ENCODE peak calls at places on chromosomes 4 and X, in ten cellular contexts. S is coronary artery; D is fibroblast of pulmonary artery; Q is upper lobe of right lung; C is RWPE1; K is CD4-positive, alpha-beta T cell; Z is MCF 10A; M is NB4; T is fibroblast of lung; W is hepatocyte. F is an unnamed sample.

GRCh38 chr4:127995776-127996175 is 30.6 kb downstream of the ABHD18 start:
- DNase-seq in S (no peak), D (no peak), Q (no peak), C (peak), K (no peak), Z (peak), M (no peak), T (peak), W (no peak), F (peak)

GRCh38 chr4:10299601-10300000 is 157.6 kb downstream of the ZNF518B start:
- DNase-seq in S (no peak), D (no peak), Q (no peak), C (no peak), K (no peak), Z (no peak), M (no peak), T (no peak), W (no peak), F (peak)

GRCh38 chr4:119683518-119683917 is 54.9 kb upstream of the PDE5A start:
- DNase-seq in S (no peak), D (peak), Q (no peak), C (no peak), K (no peak), Z (peak), M (no peak), T (peak), W (peak), F (peak)

GRCh38 chr4:1523907-1524636 is 117.8 kb upstream of the NKX1-1 start:
- DNase-seq in S (no peak), D (no peak), Q (peak), C (no peak), K (no peak), Z (peak), M (no peak), T (no peak), W (no peak), F (no peak)

GRCh38 chr4:177401658-177402273 is 40.5 kb downstream of the AGA start:
- DNase-seq in S (no peak), D (no peak), Q (no peak), C (no peak), K (no peak), Z (no peak), M (no peak), T (no peak), W (no peak), F (no peak)

GRCh38 chr4:2395038-2395437 is 23.4 kb downstream of the ZFYVE28 start:
- DNase-seq in S (no peak), D (peak), Q (no peak), C (no peak), K (no peak), Z (peak), M (no peak), T (peak), W (no peak), F (no peak)

GRCh38 chr4:39587881-39588280 is 50.8 kb downstream of the SMIM14 start:
- DNase-seq in S (no peak), D (peak), Q (no peak), C (no peak), K (no peak), Z (no peak), M (no peak), T (peak), W (no peak), F (peak)

GRCh38 chr4:108527729-108528128 is 92.6 kb upstream of the RPL34 start:
- DNase-seq in S (no peak), D (no peak), Q (no peak), C (no peak), K (peak), Z (no peak), M (no peak), T (no peak), W (no peak), F (no peak)

GRCh38 chr4:128835498-128836222 is 26.2 kb downstream of the JADE1 start:
- DNase-seq in S (peak), D (peak), Q (peak), C (no peak), K (no peak), Z (no peak), M (no peak), T (peak), W (no peak), F (no peak)

DNA sequence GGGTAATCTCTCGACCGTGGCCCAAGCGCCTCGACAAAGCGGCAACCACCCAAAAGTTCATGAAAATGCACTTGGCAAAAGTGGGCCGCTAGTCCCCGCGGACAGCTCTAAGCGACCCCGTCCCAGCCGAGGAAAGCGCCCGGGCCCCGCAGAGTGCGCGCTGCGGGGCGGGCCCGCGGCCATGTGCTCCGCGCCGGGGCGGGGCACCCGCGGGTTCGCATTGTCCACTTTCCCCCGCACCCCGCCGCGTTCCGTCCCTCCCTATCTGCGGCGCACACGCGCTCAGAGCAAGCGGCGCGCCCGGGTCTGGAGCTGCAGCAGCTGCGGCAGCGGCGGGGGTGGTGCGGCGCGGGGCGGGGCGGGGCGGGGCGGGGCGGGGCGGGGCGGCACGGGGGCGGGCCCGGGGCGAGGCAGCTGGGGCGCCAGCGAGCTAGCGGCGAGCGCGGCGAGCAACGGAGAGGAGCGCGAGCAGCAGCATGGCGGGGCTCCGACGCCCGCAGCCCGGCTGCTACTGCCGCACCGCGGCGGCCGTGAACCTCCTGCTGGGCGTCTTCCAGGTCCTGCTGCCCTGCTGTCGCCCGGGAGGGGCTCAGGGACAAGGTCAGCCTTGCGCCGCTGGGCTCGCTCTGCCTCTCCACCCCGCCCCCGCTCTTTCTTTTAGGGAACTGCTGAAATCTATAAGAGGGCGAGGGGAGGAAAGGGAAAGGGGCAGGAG is at the start of gene TMEM131L:
- DNase-seq in S (peak), D (peak), Q (peak), C (peak), K (peak), Z (peak), M (peak), T (peak), W (peak), F (peak)
- TF ChIP-seq CTCF in S (no peak), D (no peak), Q (peak), C (peak), K (peak), Z (no peak), M (no peak), T (peak), W (peak), F (no peak)

DNA sequence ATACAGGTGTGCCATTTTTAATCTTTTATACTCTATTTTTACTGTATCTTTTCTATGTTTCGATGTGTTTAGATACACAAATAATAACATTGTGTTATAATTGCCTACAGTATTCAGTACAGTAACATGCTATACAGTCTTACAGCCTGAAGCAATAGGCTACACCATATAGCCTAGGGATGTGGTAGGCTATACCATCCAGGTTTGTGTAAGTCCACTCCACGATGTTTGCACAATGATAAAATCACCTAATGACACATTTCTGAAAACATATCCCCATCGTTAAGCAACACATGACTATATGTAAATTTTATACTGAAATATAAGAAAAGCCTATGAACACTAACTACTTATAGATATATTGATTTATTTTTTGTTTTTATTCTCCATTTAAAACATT is 48.9 kb upstream of the EXOC1L start:
- DNase-seq in S (no peak), D (no peak), Q (no peak), C (no peak), K (no peak), Z (no peak), M (no peak), T (no peak), W (no peak), F (no peak)
- TF ChIP-seq CTCF in S (no peak), D (no peak), Q (no peak), C (no peak), K (no peak), Z (no peak), M (no peak), T (no peak), W (no peak), F (no peak)

GRCh38 chr4:82553020-82553419 is 8.8 kb downstream of the TMEM150C start:
- DNase-seq in S (no peak), D (no peak), Q (no peak), C (no peak), K (no peak), Z (no peak), M (no peak), T (no peak), W (no peak), F (no peak)

GRCh38 chr4:82559735-82560120 is 2.1 kb downstream of the TMEM150C start:
- DNase-seq in S (no peak), D (no peak), Q (no peak), C (no peak), K (no peak), Z (no peak), M (no peak), T (no peak), W (no peak), F (no peak)

GRCh38 chr4:82551734-82552133 is 10.1 kb downstream of the TMEM150C start:
- DNase-seq in S (no peak), D (no peak), Q (no peak), C (no peak), K (no peak), Z (no peak), M (no peak), T (no peak), W (no peak), F (no peak)

GRCh38 chr4:82560853-82561744 is 689 bp downstream of the TMEM150C start:
- DNase-seq in S (no peak), D (no peak), Q (no peak), C (no peak), K (no peak), Z (no peak), M (no peak), T (no peak), W (peak), F (no peak)

GRCh38 chr4:82555279-82555678 is 6.5 kb downstream of the TMEM150C start:
- DNase-seq in S (no peak), D (peak), Q (no peak), C (no peak), K (no peak), Z (peak), M (peak), T (no peak), W (no peak), F (no peak)
- TF ChIP-seq CTCF in S (no peak), D (peak), Q (no peak), C (no peak), K (no peak), Z (no peak), M (peak), T (no peak), W (peak), F (peak)

GRCh38 chr4:53196872-53197759 is 168.7 kb downstream of the SCFD2 start:
- DNase-seq in S (no peak), D (peak), Q (no peak), C (peak), K (no peak), Z (peak), M (peak), T (peak), W (peak), F (peak)

GRCh38 chr4:53196195-53196641 is 169.6 kb downstream of the SCFD2 start:
- DNase-seq in S (no peak), D (no peak), Q (no peak), C (no peak), K (no peak), Z (no peak), M (no peak), T (peak), W (peak), F (peak)

GRCh38 chr4:53197760-53198150 is 168.1 kb downstream of the SCFD2 start:
- DNase-seq in S (no peak), D (no peak), Q (no peak), C (no peak), K (no peak), Z (no peak), M (no peak), T (no peak), W (no peak), F (peak)

GRCh38 chr4:53194727-53195126 is 171.1 kb downstream of the SCFD2 start:
- DNase-seq in S (no peak), D (no peak), Q (no peak), C (no peak), K (no peak), Z (no peak), M (no peak), T (no peak), W (no peak), F (no peak)

DNA sequence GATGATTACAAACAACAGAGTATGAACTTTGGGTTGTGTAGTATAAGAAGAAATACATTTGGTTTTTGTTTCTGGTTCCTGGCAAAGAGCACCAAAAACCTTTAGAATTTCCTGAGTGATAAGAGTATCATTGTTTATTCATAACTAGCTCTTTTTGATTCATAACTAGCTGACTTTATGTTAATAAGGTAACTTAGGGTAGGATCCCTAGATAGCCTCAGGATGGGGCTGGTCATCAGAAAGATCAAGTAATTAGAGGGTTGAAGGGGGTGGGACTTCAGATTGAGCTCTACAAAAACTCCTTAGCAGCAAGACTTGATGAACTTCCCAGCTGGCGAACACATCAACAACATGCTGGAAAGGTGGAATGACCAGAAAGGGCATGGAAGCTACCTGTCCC is 166.5 kb downstream of the SCFD2 start:
- DNase-seq in S (no peak), D (no peak), Q (no peak), C (no peak), K (no peak), Z (no peak), M (no peak), T (no peak), W (no peak), F (no peak)
- TF ChIP-seq CTCF in S (no peak), D (no peak), Q (no peak), C (no peak), K (no peak), Z (no peak), M (no peak), T (no peak), W (no peak), F (no peak)

GRCh38 chr4:112509243-112510190 is 6.5 kb downstream of the NEUROG2 start:
- DNase-seq in S (no peak), D (no peak), Q (no peak), C (no peak), K (no peak), Z (no peak), M (no peak), T (peak), W (no peak), F (peak)
- TF ChIP-seq CTCF in S (no peak), D (no peak), Q (no peak), C (no peak), K (no peak), Z (no peak), M (no peak), T (no peak), W (no peak), F (no peak)

GRCh38 chr4:21884615-21885014 is 64.0 kb downstream of the KCNIP4 start:
- DNase-seq in S (no peak), D (no peak), Q (no peak), C (no peak), K (no peak), Z (no peak), M (no peak), T (no peak), W (no peak), F (no peak)

GRCh38 chr4:21882050-21882839 is 66.3 kb downstream of the KCNIP4 start:
- DNase-seq in S (no peak), D (no peak), Q (no peak), C (no peak), K (no peak), Z (no peak), M (no peak), T (peak), W (no peak), F (no peak)

GRCh38 chr4:21879187-21879586 is 69.4 kb downstream of the KCNIP4 start:
- DNase-seq in S (no peak), D (peak), Q (no peak), C (no peak), K (no peak), Z (peak), M (peak), T (peak), W (no peak), F (no peak)
- TF ChIP-seq CTCF in S (no peak), D (peak), Q (no peak), C (no peak), K (no peak), Z (no peak), M (no peak), T (peak), W (no peak), F (peak)

DNA sequence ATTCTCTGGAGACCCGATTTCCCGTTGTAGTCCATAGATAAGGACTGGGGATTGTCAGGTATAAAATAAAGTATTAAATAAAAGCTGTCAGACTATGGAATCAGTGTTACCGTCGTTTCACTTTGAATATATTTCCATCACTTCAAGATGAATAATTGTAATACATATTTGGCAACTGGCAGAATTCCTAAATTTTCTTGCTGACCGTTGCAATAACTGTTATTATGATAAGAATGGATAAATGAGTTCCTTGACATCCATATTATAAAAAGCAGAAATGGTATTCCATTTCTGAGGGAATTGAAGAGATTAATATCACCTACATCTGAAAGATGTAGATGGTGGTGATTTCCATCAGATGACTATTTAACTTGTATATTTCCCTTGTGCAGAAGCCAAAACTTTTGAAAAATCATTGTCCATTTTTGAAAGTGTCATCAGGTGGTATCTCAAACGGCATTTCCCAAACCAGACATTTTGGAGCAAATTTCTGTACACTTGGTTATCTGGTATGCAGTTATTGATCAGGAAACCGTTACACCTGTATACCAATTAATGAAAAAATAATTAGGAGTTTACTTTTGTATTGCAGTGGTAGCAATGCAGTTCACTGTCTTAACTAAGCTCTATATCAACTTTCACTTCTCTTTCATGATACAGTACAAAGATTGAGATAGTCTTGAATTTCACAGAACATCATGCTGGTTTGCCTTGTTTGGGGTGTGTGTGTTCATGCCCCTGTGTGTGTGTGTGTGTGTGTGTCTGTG is 878.5 kb downstream of the PCDH18 start:
- DNase-seq in S (no peak), D (no peak), Q (no peak), C (no peak), K (no peak), Z (no peak), M (no peak), T (no peak), W (no peak), F (no peak)
- TF ChIP-seq CTCF in S (no peak), D (no peak), Q (no peak), C (no peak), K (no peak), Z (no peak), M (no peak), T (no peak), W (no peak), F (no peak)

GRCh38 chr4:85084371-85085170 is 118.1 kb upstream of the WDFY3 start:
- DNase-seq in S (no peak), D (peak), Q (no peak), C (peak), K (no peak), Z (peak), M (peak), T (peak), W (peak), F (peak)
- TF ChIP-seq CTCF in S (no peak), D (peak), Q (peak), C (peak), K (peak), Z (peak), M (peak), T (peak), W (peak), F (peak)

GRCh38 chrX:107574711-107575110 is 53.6 kb upstream of the PRPS1 start:
- DNase-seq in S (no peak), D (no peak), Q (no peak), C (no peak), K (no peak), Z (no peak), M (no peak), T (peak), W (no peak), F (peak)

GRCh38 chrX:107577933-107578332 is 50.4 kb upstream of the PRPS1 start:
- DNase-seq in S (no peak), D (no peak), Q (no peak), C (no peak), K (no peak), Z (no peak), M (no peak), T (no peak), W (no peak), F (no peak)

GRCh38 chrX:107576841-107577240 is 51.5 kb upstream of the PRPS1 start:
- DNase-seq in S (no peak), D (no peak), Q (no peak), C (no peak), K (no peak), Z (no peak), M (no peak), T (no peak), W (no peak), F (no peak)

GRCh38 chrX:107574054-107574683 is 54.1 kb upstream of the PRPS1 start:
- DNase-seq in S (no peak), D (peak), Q (no peak), C (peak), K (no peak), Z (peak), M (no peak), T (peak), W (no peak), F (peak)

DNA sequence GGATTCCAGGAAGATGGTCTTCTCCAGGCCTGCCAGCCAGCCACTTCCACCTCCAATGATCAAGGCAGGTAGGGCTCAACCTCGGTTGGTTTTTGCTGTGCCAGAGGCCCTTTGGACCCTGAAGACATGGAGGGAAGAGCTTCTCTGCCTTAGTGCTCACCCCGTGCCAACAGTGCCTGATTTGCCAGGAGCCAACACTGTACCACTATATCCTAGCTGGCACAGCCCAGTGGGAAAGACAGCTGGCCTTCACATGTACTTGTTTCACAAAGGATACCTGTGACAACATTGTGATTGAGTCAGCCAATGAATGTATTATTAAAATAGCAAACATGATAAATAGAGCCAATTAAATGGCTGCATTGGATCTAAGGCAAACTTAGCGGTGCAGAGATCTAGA is 51.9 kb upstream of the PRPS1 start:
- DNase-seq in S (no peak), D (no peak), Q (no peak), C (no peak), K (no peak), Z (no peak), M (no peak), T (no peak), W (no peak), F (no peak)
- TF ChIP-seq CTCF in S (no peak), D (no peak), Q (no peak), C (no peak), K (no peak), Z (no peak), M (no peak), T (no peak), W (no peak), F (no peak)

DNA sequence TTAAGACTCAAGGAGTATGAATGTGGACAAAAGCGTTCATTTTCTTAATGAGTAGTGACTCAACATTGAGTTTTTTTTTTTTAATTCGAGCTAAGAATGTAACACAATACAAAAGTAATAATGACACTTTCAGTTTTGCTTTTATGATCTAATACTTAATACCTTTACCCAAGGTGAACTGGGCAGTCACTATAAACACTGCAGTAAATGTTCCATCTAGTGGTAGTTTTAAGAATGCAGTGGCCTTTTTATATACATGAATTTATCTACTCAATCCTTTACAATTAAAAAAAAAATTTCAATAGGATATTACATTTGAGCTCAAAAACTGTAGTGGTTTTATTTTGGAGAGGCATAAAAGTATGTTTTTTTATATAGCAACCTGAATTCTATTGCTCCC is 33.9 kb downstream of the PDK3 start:
- DNase-seq in S (no peak), D (peak), Q (no peak), C (peak), K (no peak), Z (peak), M (peak), T (peak), W (peak), F (peak)
- TF ChIP-seq CTCF in S (peak), D (peak), Q (peak), C (peak), K (peak), Z (peak), M (no peak), T (peak), W (peak), F (peak)